ENCODE peak calls at places on chromosomes 13 and 19, in seven cellular contexts. I is H9, U is H1, N is mesendoderm, O is neuronal stem cell, Y is IMR-90, Q is trophoblast cell. A is an unnamed sample.

GRCh38 chr19:6828698-6829633 is 56.5 kb downstream of the VAV1 start:
- DNase-seq in O (no peak), I (peak; percentile 97), Y (no peak), Q (peak; percentile 79), U (no peak), N (peak; percentile 37), A (no peak)

GRCh38 chr19:49859838-49860715 is 7.3 kb downstream of the PNKP start:
- DNase-seq in U (no peak), O (no peak), I (no peak), Y (no peak), Q (no peak), N (no peak), A (no peak)

GRCh38 chr13:89827552-89827951 is 1519.9 kb upstream of the MIR17HG start:
- DNase-seq in U (no peak), O (no peak), I (no peak), N (peak; percentile 1), Q (no peak), Y (no peak), A (no peak)

GRCh38 chr19:29501816-29502580 is 23.8 kb upstream of the VSTM2B start:
- DNase-seq in N (no peak), I (no peak), Y (no peak), U (no peak), Q (no peak), O (no peak), A (no peak)

GRCh38 chr19:23203841-23204344 is 46.3 kb downstream of the ZNF724 start:
- DNase-seq in Q (no peak), O (no peak), I (peak; percentile 32), U (no peak), Y (no peak), N (no peak), A (no peak)

GRCh38 chr19:6724631-6725185 is 4.3 kb upstream of the C3 start:
- DNase-seq in N (no peak), Y (no peak), I (no peak), Q (no peak), U (no peak), O (no peak), A (no peak)

GRCh38 chr19:33472696-33473624 is 48.6 kb downstream of the PEPD start:
- DNase-seq in Q (peak; percentile 10), I (no peak), U (no peak), N (peak; percentile 51), O (no peak), Y (peak; percentile 99), A (peak; percentile 48)

GRCh38 chr13:27138457-27139093 is 33.0 kb downstream of the USP12 start:
- DNase-seq in O (no peak), N (peak; percentile 59), Y (no peak), Q (no peak), U (no peak), I (no peak), A (no peak)

GRCh38 chr19:40398417-40399056 is 8.6 kb upstream of the HIPK4 start:
- DNase-seq in Q (peak; percentile 81), U (peak; percentile 86), Y (no peak), N (peak; percentile 89), O (peak; percentile 58), I (peak; percentile 96), A (no peak)

GRCh38 chr19:6068711-6069110 is 41.6 kb downstream of the RFX2 start:
- DNase-seq in N (no peak), Q (no peak), Y (no peak), O (no peak), I (no peak), U (no peak), A (no peak)

GRCh38 chr19:55488986-55489710 is 912 bp downstream of the SSC5D start:
- DNase-seq in O (no peak), I (no peak), U (no peak), N (no peak), Y (no peak), Q (no peak), A (no peak)

GRCh38 chr19:50517704-50518075 is 4.0 kb upstream of the ASPDH start:
- DNase-seq in Y (no peak), I (no peak), N (no peak), U (no peak), O (no peak), Q (no peak), A (no peak)

GRCh38 chr13:42594577-42595571 is 20.9 kb downstream of the TNFSF11 start:
- DNase-seq in N (peak; percentile 71), O (peak; percentile 71), Y (peak; percentile 66), U (no peak), Q (peak; percentile 38), I (peak; percentile 51), A (peak; percentile 91)

GRCh38 chr13:24233351-24233901 is 72.9 kb downstream of the SPATA13 start:
- DNase-seq in O (no peak), Y (peak; percentile 64), Q (no peak), N (peak; percentile 77), I (no peak), U (no peak), A (peak; percentile 63)

GRCh38 chr19:7725791-7726190 is 6.1 kb downstream of the CLEC4G start:
- DNase-seq in Y (no peak), I (no peak), U (no peak), Q (no peak), O (no peak), N (no peak), A (no peak)

GRCh38 chr19:10501971-10502523 is 1.1 kb downstream of the KEAP1 start:
- DNase-seq in U (peak; percentile 71), Q (no peak), O (no peak), I (peak; percentile 49), Y (peak; percentile 29), N (peak; percentile 51), A (peak; percentile 59)

GRCh38 chr19:426725-427445 is 17.9 kb upstream of the C2CD4C start:
- DNase-seq in I (no peak), O (no peak), U (peak; percentile 63), N (no peak), Q (no peak), Y (no peak), A (no peak)

GRCh38 chr13:31172535-31172934 is 10.8 kb upstream of the HSPH1 start:
- DNase-seq in N (peak; percentile 20), O (no peak), I (no peak), Q (peak; percentile 51), Y (peak; percentile 84), U (no peak), A (peak; percentile 72)

GRCh38 chr19:43779820-43780219 is 953 bp downstream of the KCNN4 start:
- DNase-seq in O (no peak), I (no peak), N (no peak), U (no peak), Q (no peak), Y (no peak), A (no peak)

GRCh38 chr19:55652311-55653078 is 2.3 kb upstream of the U2AF2 start:
- DNase-seq in Q (no peak), U (no peak), I (peak; percentile 83), Y (no peak), O (no peak), N (no peak), A (no peak)

GRCh38 chr19:2798733-2799132 is 13.4 kb downstream of the THOP1 start:
- DNase-seq in U (no peak), Q (peak; percentile 34), N (peak; percentile 42), O (no peak), I (no peak), Y (peak; percentile 7), A (no peak)

GRCh38 chr19:16332991-16333624 is 8.5 kb downstream of the KLF2 start:
- DNase-seq in N (no peak), I (no peak), O (no peak), U (no peak), Y (no peak), Q (no peak), A (peak; percentile 58)

GRCh38 chr19:49809155-49809986 is 3.7 kb downstream of the FUZ start:
- DNase-seq in I (peak; percentile 77), Q (no peak), Y (no peak), U (peak; percentile 82), O (no peak), N (peak; percentile 55), A (peak; percentile 42)

GRCh38 chr13:30121666-30122065 is 185.7 kb downstream of the KATNAL1 start:
- DNase-seq in U (no peak), I (no peak), Y (no peak), N (no peak), O (no peak), Q (no peak), A (no peak)

GRCh38 chr13:42892760-42893159 is 99.3 kb downstream of the EPSTI1 start:
- DNase-seq in Q (no peak), Y (peak; percentile 49), N (no peak), O (no peak), I (no peak), U (no peak), A (peak; percentile 32)

DNA sequence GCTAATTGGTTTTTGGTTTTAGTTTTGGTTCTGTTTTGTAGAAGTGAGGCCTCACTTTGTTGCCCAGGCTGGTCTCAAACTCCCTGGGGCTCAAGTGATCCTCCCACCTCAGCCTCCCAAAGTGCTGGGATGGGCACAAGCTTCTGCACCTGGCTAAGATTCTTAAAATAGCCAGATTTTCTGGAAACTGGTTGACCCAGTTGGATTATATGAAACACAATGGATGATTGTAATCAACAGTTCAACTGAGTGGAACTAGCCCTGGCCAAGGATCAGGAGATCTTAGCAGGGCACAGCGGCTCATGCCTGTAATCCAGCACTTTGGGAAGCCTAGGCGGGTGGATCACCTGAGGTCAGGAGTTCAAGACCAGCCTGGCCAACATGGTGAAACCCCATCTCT is 29.6 kb upstream of the MRI1 start:
- DNase-seq in Q (no peak), I (no peak), N (no peak), U (no peak), Y (no peak), O (no peak), A (no peak)
- H2BK120ac ChIP-seq in Q (no peak overlapping the region), I (no peak overlapping the region), N (no peak overlapping the region), U (no peak overlapping the region), Y (no peak overlapping the region), O (no peak overlapping the region), A (no peak overlapping the region)

GRCh38 chr13:40103864-40104263 is 448.4 kb downstream of the COG6 start:
- DNase-seq in N (no peak), I (no peak), Y (no peak), Q (no peak), O (no peak), U (no peak), A (no peak)
- H3K18ac ChIP-seq in N (no peak overlapping the region), I (no peak overlapping the region), Y (no peak overlapping the region), Q (no peak overlapping the region), O (no peak overlapping the region), U (no peak overlapping the region), A (no peak overlapping the region)

DNA sequence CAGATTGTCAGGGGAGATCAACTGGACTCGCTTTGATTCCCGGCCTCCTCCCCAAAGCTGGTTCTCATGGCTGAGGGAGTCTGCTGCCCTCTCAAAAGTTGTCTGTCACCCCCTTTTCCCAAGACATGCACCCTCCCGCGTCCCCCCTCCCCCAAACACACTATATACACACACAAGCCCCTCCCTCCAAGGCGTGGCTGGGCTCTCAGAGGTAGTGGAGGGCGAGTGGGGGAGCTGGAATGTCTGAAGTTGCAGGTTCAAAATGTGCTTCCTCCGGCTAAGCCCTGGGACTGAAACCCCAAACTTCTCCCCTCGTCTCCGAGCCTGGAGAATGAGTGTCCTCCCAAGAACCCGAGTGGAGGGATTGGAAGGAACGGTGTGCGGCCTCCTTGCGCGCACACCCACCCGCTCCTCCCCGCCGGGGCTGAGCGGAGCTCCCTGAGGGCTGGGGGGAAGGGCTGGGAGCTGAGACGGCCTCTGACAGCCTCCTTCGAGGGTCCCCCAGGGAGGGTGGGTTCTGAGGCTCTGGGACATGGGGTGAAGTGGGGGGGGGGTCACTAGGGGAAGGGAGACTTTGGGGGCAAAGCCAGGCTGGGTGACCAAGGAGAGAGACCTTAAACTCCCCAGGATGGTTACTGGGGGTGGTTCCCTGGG is 9.9 kb upstream of the MEIS3 start:
- DNase-seq in Y (no peak), U (peak; percentile 72), O (no peak), N (peak; percentile 52), I (peak; percentile 62), Q (no peak), A (no peak)
- H2BK120ac ChIP-seq in Y (no peak overlapping the region), U (no peak overlapping the region), O (peak overlapping the region; percentile 50), N (no peak overlapping the region), I (no peak overlapping the region), Q (no peak overlapping the region), A (no peak overlapping the region)

GRCh38 chr13:107968470-107968869 is 246.9 kb downstream of the LIG4 start:
- DNase-seq in I (no peak), O (no peak), N (no peak), U (no peak), Q (no peak), Y (no peak), A (no peak)
- H3K18ac ChIP-seq in I (no peak overlapping the region), O (no peak overlapping the region), N (no peak overlapping the region), U (no peak overlapping the region), Q (no peak overlapping the region), Y (no peak overlapping the region), A (no peak overlapping the region)